ENCODE peak calls at places on chromosomes 4 and X, in seven cellular contexts. O is NT2/D1; X is GM23338; L is MM.1S; T is ovary; A is CD8-positive, alpha-beta memory T cell; R is CD8-positive, alpha-beta T cell. C is an unnamed sample. For H3K36me3, the result is how much of the 10 kb centered on the place peaks cover.

GRCh38 chr4:18106620-18107019 is 85.1 kb upstream of the LCORL start:
- DNase-seq in O (no peak), X (no peak), L (no peak), T (no peak), A (no peak), R (no peak), C (no peak)

GRCh38 chr4:156336516-156336915 is 382.9 kb upstream of the CTSO start:
- DNase-seq in O (no peak), X (no peak), L (no peak), T (no peak), A (no peak), R (no peak), C (no peak)

GRCh38 chrX:71629467-71629866 is 11.2 kb upstream of the CXCR3 start:
- DNase-seq in O (no peak), X (no peak), L (peak), T (no peak), A (no peak), R (no peak), C (no peak)

GRCh38 chr4:155960522-155960921 is 6.9 kb upstream of the CTSO start:
- DNase-seq in O (no peak), X (no peak), L (no peak), T (no peak), A (no peak), R (no peak), C (no peak)

GRCh38 chr4:157270108-157270507 is 49.6 kb downstream of the GRIA2 start:
- DNase-seq in O (no peak), X (peak), L (no peak), T (no peak), A (no peak), R (no peak), C (no peak)

GRCh38 chr4:163107754-163108153 is 58.9 kb downstream of the NAF1 start:
- DNase-seq in O (no peak), X (peak), L (peak), T (no peak), A (no peak), R (no peak), C (no peak)

GRCh38 chr4:159268607-159269006 is 165.7 kb downstream of the RAPGEF2 start:
- DNase-seq in O (no peak), X (no peak), L (no peak), T (no peak), A (no peak), R (no peak), C (no peak)

GRCh38 chr4:65825121-65825520 is 154.8 kb upstream of the EPHA5 start:
- DNase-seq in O (no peak), X (no peak), L (no peak), T (no peak), A (no peak), R (no peak), C (no peak)

GRCh38 chr4:109075617-109076016 is 226.8 kb downstream of the COL25A1 start:
- DNase-seq in O (no peak), X (no peak), L (no peak), T (no peak), A (no peak), R (no peak), C (no peak)

GRCh38 chr4:109077486-109077885 is 225.0 kb downstream of the COL25A1 start:
- DNase-seq in O (no peak), X (no peak), L (no peak), T (no peak), A (no peak), R (no peak), C (no peak)

GRCh38 chr4:109067509-109068205 is 234.8 kb downstream of the COL25A1 start:
- DNase-seq in O (no peak), X (no peak), L (no peak), T (peak), A (no peak), R (no peak), C (no peak)

GRCh38 chr4:109072595-109072994 is 229.9 kb downstream of the COL25A1 start:
- DNase-seq in O (no peak), X (no peak), L (no peak), T (no peak), A (no peak), R (no peak), C (no peak)
- H3K36me3 ChIP-seq in O (under half), X (under half), L (under half), T (under half), A (under half), R (under half), C (under half)

DNA sequence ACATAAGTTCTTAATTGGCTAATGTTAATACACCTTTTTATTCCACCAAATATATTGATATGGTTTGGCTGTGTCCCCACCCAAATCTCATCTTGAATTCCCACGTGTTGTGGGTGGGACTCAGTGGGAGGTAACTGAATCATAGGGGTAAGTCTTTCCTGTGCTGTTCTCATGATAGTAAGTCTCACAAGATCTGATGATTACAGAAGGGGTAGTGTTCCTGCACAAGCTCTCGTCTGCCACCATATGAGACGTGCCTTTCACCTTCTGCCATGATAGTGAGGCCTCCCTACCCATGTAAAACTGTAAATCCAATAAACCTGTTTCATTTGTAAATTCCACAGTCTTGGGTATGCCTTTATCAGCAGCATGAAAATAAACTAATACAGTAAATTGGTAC is 11.3 kb downstream of the PPA2 start:
- DNase-seq in O (no peak), X (no peak), L (no peak), T (no peak), A (no peak), R (no peak), C (no peak)
- H3K36me3 ChIP-seq in O (under half), X (under half), L (under half), T (under half), A (under half), R (under half), C (under half)

DNA sequence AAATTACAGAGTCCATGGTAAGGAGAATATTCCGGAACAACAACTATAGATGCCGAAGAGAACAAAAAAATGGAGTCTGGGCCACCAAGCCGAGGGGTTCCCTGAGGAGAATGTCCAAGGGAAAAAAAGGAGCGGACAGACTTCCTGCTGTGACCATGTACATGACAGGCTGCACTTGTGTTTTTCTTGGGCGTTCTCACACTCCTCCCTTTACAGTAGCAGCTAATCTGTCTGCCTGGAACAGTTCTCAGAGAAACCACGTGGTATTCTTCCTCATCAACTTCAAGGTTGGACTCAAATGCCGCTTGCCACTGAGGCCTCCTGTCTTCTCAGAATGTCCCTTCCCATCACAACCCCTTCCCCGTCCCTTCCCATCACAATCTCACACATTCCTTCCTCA is 30.8 kb upstream of the MTNR1A start:
- DNase-seq in O (no peak), X (no peak), L (no peak), T (no peak), A (no peak), R (no peak), C (no peak)
- H3K36me3 ChIP-seq in O (half or more), X (under half), L (under half), T (under half), A (under half), R (under half), C (under half)

GRCh38 chr4:865121-865465 is 39.2 kb upstream of the CPLX1 start:
- DNase-seq in O (no peak), X (no peak), L (no peak), T (no peak), A (no peak), R (no peak), C (no peak)
- H3K36me3 ChIP-seq in O (half or more), X (under half), L (under half), T (under half), A (under half), R (under half), C (under half)

GRCh38 chr4:70788733-70789132 is 51.0 kb downstream of the GRSF1 start:
- DNase-seq in O (no peak), X (no peak), L (no peak), T (no peak), A (no peak), R (no peak), C (no peak)
- H3K36me3 ChIP-seq in O (under half), X (under half), L (under half), T (under half), A (under half), R (under half), C (under half)

DNA sequence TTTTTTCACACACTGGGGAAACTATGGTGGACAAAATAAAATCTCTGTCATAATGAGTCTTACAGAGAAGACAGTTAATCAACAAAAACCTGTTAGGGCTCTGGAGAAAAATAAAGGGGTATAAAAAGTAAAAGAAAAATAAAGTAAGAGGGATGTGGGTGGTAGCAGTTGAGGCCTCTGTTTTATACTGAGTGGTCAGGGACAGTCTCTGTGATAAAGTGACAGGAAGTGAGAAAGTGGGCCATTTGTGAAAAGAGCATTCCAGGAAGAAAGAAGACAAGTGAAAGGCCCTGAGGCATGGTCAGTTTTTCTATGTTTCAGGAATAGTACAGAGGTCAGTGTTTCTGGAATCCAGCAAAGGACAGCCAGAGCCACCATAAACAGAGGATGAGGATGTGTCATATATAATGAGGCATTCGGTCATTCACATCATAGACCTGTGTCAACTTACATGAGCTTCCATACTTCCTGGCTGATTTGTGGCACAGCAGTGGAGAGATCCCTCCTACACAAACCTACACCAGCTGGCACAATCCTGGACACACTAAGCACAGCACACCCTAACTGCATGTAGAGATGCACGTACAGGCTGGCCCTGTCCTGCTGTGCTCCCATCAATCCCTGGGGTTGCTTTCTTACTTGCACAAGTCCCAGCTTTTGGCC is 64.4 kb upstream of the NAP1L5 start:
- DNase-seq in O (no peak), X (no peak), L (no peak), T (no peak), A (no peak), R (no peak), C (no peak)
- H3K36me3 ChIP-seq in O (under half), X (under half), L (under half), T (under half), A (under half), R (under half), C (under half)

DNA sequence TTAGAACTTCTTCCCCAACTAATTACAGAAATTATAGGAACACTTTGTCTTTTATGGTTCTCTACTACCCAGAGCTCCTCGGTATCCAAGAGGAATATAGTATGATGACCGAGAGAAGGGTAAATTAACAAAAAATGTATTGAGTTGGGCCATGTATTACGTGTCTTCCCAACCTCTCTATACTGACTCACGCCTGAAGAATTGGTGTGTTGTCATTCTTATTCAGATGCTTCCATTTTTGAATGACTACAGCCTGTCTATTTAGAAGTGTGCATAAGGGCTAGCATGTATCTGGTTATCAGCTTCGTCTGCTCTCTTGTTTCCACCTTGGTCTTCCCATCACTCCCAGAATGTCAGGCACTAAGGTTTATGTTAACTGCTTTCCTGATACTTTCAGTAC is 24.5 kb upstream of the SCD5 start:
- DNase-seq in O (no peak), X (no peak), L (no peak), T (no peak), A (no peak), R (no peak), C (no peak)
- H3K36me3 ChIP-seq in O (half or more), X (half or more), L (under half), T (under half), A (half or more), R (half or more), C (half or more)

GRCh38 chr4:129532573-129532972 is 436.6 kb downstream of the C4orf33 start:
- DNase-seq in O (no peak), X (no peak), L (peak), T (no peak), A (no peak), R (no peak), C (no peak)
- H3K36me3 ChIP-seq in O (under half), X (under half), L (under half), T (under half), A (under half), R (under half), C (under half)